ENCODE peak calls at places on chromosomes 4 and X, in ten cellular contexts. E is OCI-LY7; T is G401; Y is NCI-H1436; Z is LHCN-M2; L is activated gamma-delta T cell treated with Interleukin-2 at 50 U/mL for 16 hours; F is NCI-H774; R is RWPE1; C is activated naive CD4-positive, alpha-beta T cell treated with anti-CD3 and anti-CD28 coated beads for 36 hours; A is SK-MEL-5. H is an unnamed sample.

GRCh38 chr4:74859163-74859562 is 64.8 kb upstream of the BTC start:
- DNase-seq in E (no peak), T (no peak), Y (no peak), Z (no peak), L (no peak), F (no peak), R (no peak), C (no peak), A (no peak), H (no peak)

GRCh38 chrX:9899640-9900075 is 67.5 kb upstream of the CLDN34 start:
- DNase-seq in E (no peak), T (peak; percentile 44), Y (no peak), Z (peak; percentile 42), L (no peak), F (no peak), R (no peak), C (peak; percentile 9), A (peak; percentile 79), H (peak; percentile 61)

GRCh38 chr4:105194328-105195231 is 47.9 kb downstream of the TET2 start:
- DNase-seq in E (no peak), T (no peak), Y (no peak), Z (no peak), L (no peak), F (no peak), R (no peak), C (no peak), A (no peak), H (no peak)

GRCh38 chrX:100207331-100208024 is 202.6 kb downstream of the PCDH19 start:
- DNase-seq in E (peak; percentile 2), T (no peak), Y (no peak), Z (no peak), L (no peak), F (no peak), R (no peak), C (no peak), A (no peak), H (no peak)

GRCh38 chrX:10079155-10079711 is 77.5 kb upstream of the CLCN4 start:
- DNase-seq in E (no peak), T (peak; percentile 17), Y (no peak), Z (no peak), L (no peak), F (no peak), R (no peak), C (no peak), A (no peak), H (no peak)

GRCh38 chrX:20143111-20143510 is 1.5 kb upstream of the EIF1AX start:
- DNase-seq in E (no peak), T (no peak), Y (no peak), Z (no peak), L (no peak), F (no peak), R (no peak), C (no peak), A (no peak), H (no peak)

GRCh38 chrX:404656-405055 is 17.9 kb upstream of the PPP2R3B start:
- DNase-seq in E (no peak), T (no peak), Y (no peak), Z (no peak), L (no peak), F (no peak), R (no peak), C (no peak), A (peak; percentile 80), H (no peak)

GRCh38 chrX:42992199-42992943 is 214.4 kb upstream of the PPP1R2C start:
- DNase-seq in E (no peak), T (no peak), Y (no peak), Z (peak; percentile 9), L (no peak), F (no peak), R (peak; percentile 4), C (no peak), A (no peak), H (no peak)

GRCh38 chr4:127708985-127709384 is 21.2 kb upstream of the SLC25A31 start:
- DNase-seq in E (no peak), T (no peak), Y (no peak), Z (peak; percentile 85), L (no peak), F (peak; percentile 29), R (peak; percentile 93), C (no peak), A (no peak), H (no peak)

GRCh38 chrX:40908026-40908425 is 172.7 kb upstream of the MED14 start:
- DNase-seq in E (no peak), T (no peak), Y (no peak), Z (peak; percentile 41), L (no peak), F (no peak), R (no peak), C (no peak), A (no peak), H (no peak)

GRCh38 chr4:140176735-140177134 is 22.8 kb upstream of the MAML3 start:
- DNase-seq in E (no peak), T (no peak), Y (no peak), Z (peak; percentile 21), L (no peak), F (no peak), R (no peak), C (no peak), A (peak; percentile 63), H (no peak)

GRCh38 chr4:132923516-132923915 is 225.6 kb upstream of the PCDH10 start:
- DNase-seq in E (no peak), T (no peak), Y (no peak), Z (no peak), L (no peak), F (no peak), R (no peak), C (no peak), A (no peak), H (no peak)

GRCh38 chr4:113618205-113618604 is 143.3 kb downstream of the CAMK2D start:
- DNase-seq in E (peak; percentile 55), T (no peak), Y (no peak), Z (peak; percentile 53), L (no peak), F (no peak), R (no peak), C (no peak), A (no peak), H (no peak)

GRCh38 chrX:120087289-120088017 is 10.0 kb upstream of the RHOXF2B start:
- DNase-seq in E (no peak), T (no peak), Y (no peak), Z (no peak), L (no peak), F (no peak), R (no peak), C (no peak), A (no peak), H (no peak)

GRCh38 chrX:54357414-54358377 is at the start of gene WNK3:
- DNase-seq in E (no peak), T (peak; percentile 77), Y (peak; percentile 91), Z (peak; percentile 1), L (peak; percentile 4), F (peak; percentile 76), R (peak; percentile 60), C (peak; percentile 47), A (peak; percentile 84), H (peak; percentile 35)

GRCh38 chrX:124530803-124531202 is 184.4 kb downstream of the SH2D1A start:
- DNase-seq in E (no peak), T (peak; percentile 69), Y (no peak), Z (no peak), L (no peak), F (no peak), R (no peak), C (no peak), A (no peak), H (no peak)

GRCh38 chr4:78019494-78019893 is 37.6 kb upstream of the FRAS1 start:
- DNase-seq in E (no peak), T (no peak), Y (no peak), Z (no peak), L (no peak), F (no peak), R (no peak), C (no peak), A (no peak), H (no peak)

GRCh38 chrX:41275661-41276609 is 58.0 kb upstream of the DDX3X start:
- DNase-seq in E (peak; percentile 66), T (peak; percentile 73), Y (no peak), Z (peak; percentile 52), L (peak; percentile 40), F (peak; percentile 35), R (peak; percentile 58), C (peak; percentile 73), A (peak; percentile 55), H (peak; percentile 21)

GRCh38 chr4:26372525-26373172 is 51.8 kb downstream of the RBPJ start:
- DNase-seq in E (peak; percentile 80), T (peak; percentile 42), Y (peak; percentile 41), Z (peak; percentile 79), L (peak; percentile 29), F (peak; percentile 21), R (no peak), C (peak; percentile 50), A (peak; percentile 30), H (no peak)

GRCh38 chr4:77582151-77582550 is 23.5 kb upstream of the CXCL13 start:
- DNase-seq in E (no peak), T (no peak), Y (no peak), Z (peak; percentile 41), L (no peak), F (no peak), R (no peak), C (no peak), A (peak; percentile 9), H (no peak)

GRCh38 chr4:41257257-41257900 is 651 bp downstream of the UCHL1 start:
- DNase-seq in E (peak; percentile 79), T (peak; percentile 36), Y (peak; percentile 80), Z (peak; percentile 34), L (no peak), F (peak; percentile 80), R (peak; percentile 46), C (peak; percentile 29), A (no peak), H (peak; percentile 52)

GRCh38 chr4:119736559-119736958 is 108.0 kb upstream of the PDE5A start:
- DNase-seq in E (no peak), T (no peak), Y (no peak), Z (no peak), L (no peak), F (no peak), R (no peak), C (no peak), A (no peak), H (no peak)

GRCh38 chrX:70096052-70096451 is 33.8 kb downstream of the OTUD6A start:
- DNase-seq in E (no peak), T (no peak), Y (no peak), Z (peak; percentile 9), L (no peak), F (no peak), R (peak; percentile 8), C (peak; percentile 5), A (peak; percentile 45), H (no peak)

GRCh38 chr4:14984452-14984851 is 17.8 kb upstream of the CPEB2 start:
- DNase-seq in E (no peak), T (no peak), Y (no peak), Z (no peak), L (no peak), F (no peak), R (no peak), C (no peak), A (no peak), H (no peak)

GRCh38 chr4:155353923-155354540 is 22.7 kb downstream of the MAP9 start:
- DNase-seq in E (peak; percentile 54), T (no peak), Y (no peak), Z (peak; percentile 29), L (peak; percentile 3), F (no peak), R (peak; percentile 35), C (peak; percentile 60), A (peak; percentile 65), H (no peak)

GRCh38 chrX:49846545-49846944 is 17.4 kb downstream of the PAGE4 start:
- DNase-seq in E (no peak), T (no peak), Y (no peak), Z (no peak), L (no peak), F (no peak), R (no peak), C (no peak), A (no peak), H (no peak)

GRCh38 chr4:7135389-7135746 is 57.0 kb upstream of the SORCS2 start:
- DNase-seq in E (no peak), T (no peak), Y (no peak), Z (peak; percentile 39), L (no peak), F (no peak), R (no peak), C (no peak), A (no peak), H (no peak)

GRCh38 chr4:176778063-176778462 is 14.7 kb downstream of the VEGFC start:
- DNase-seq in E (no peak), T (no peak), Y (no peak), Z (peak; percentile 76), L (no peak), F (no peak), R (peak; percentile 17), C (no peak), A (peak; percentile 13), H (no peak)

H was measured in substantia nigra.